ENCODE peak calls at places on chromosome 15, in five cellular contexts. W is SK-N-MC; B is AG20443; F is RPMI8226; Y is effector memory CD8-positive, alpha-beta T cell. L is an unnamed sample.

GRCh38 chr15:61479601-61480000 is 250.5 kb upstream of the RORA start:
- DNase-seq in W (no peak), B (no peak), F (no peak), Y (no peak), L (no peak)

GRCh38 chr15:63041982-63042878 is at the start of gene TPM1:
- DNase-seq in W (no peak), B (peak; percentile 96), F (peak; percentile 45), Y (no peak), L (no peak)

GRCh38 chr15:84982301-84982920 is 755 bp downstream of the PDE8A start:
- DNase-seq in W (no peak), B (no peak), F (no peak), Y (peak; percentile 55), L (peak; percentile 70)

GRCh38 chr15:46365612-46366011 is 730.8 kb downstream of the SQOR start:
- DNase-seq in W (no peak), B (peak; percentile 44), F (no peak), Y (no peak), L (no peak)

GRCh38 chr15:62444104-62445027 is 279.3 kb upstream of the C2CD4B start:
- DNase-seq in W (no peak), B (peak; percentile 91), F (no peak), Y (no peak), L (no peak)

GRCh38 chr15:72116680-72117447 is 1.1 kb downstream of the MYO9A start:
- DNase-seq in W (no peak), B (peak; percentile 23), F (peak; percentile 55), Y (no peak), L (no peak)

GRCh38 chr15:48062476-48062875 is 58.3 kb upstream of the SLC24A5 start:
- DNase-seq in W (peak; percentile 78), B (no peak), F (peak; percentile 40), Y (no peak), L (no peak)

GRCh38 chr15:44584162-44584749 is 47.3 kb downstream of the EIF3J start:
- DNase-seq in W (no peak), B (peak; percentile 33), F (peak; percentile 63), Y (peak; percentile 35), L (peak; percentile 37)

GRCh38 chr15:77024273-77025065 is 29.5 kb downstream of the PSTPIP1 start:
- DNase-seq in W (no peak), B (peak; percentile 86), F (peak; percentile 81), Y (peak; percentile 70), L (peak; percentile 68)

GRCh38 chr15:76353903-76354302 is 17.3 kb downstream of the ISL2 start:
- DNase-seq in W (no peak), B (no peak), F (no peak), Y (no peak), L (no peak)

GRCh38 chr15:92883643-92884458 is 16.3 kb upstream of the CHD2 start:
- DNase-seq in W (no peak), B (no peak), F (peak; percentile 16), Y (peak; percentile 27), L (no peak)

GRCh38 chr15:33675246-33675645 is 293.1 kb upstream of the CHRM5 start:
- DNase-seq in W (no peak), B (peak; percentile 28), F (peak; percentile 43), Y (no peak), L (no peak)

GRCh38 chr15:85168642-85169173 is 187.1 kb downstream of the PDE8A start:
- DNase-seq in W (no peak), B (peak; percentile 28), F (peak; percentile 54), Y (peak; percentile 15), L (no peak)

GRCh38 chr15:78159395-78159794 is 10.2 kb downstream of the IDH3A start:
- DNase-seq in W (no peak), B (no peak), F (no peak), Y (no peak), L (no peak)

GRCh38 chr15:27601239-27601942 is 497.7 kb downstream of the OCA2 start:
- DNase-seq in W (no peak), B (no peak), F (peak; percentile 54), Y (no peak), L (no peak)

GRCh38 chr15:53693729-53694533 is 65.5 kb downstream of the WDR72 start:
- DNase-seq in W (no peak), B (no peak), F (no peak), Y (no peak), L (no peak)

GRCh38 chr15:39301589-39301999 is 279.3 kb upstream of the THBS1 start:
- DNase-seq in W (no peak), B (peak; percentile 51), F (no peak), Y (no peak), L (no peak)

GRCh38 chr15:89143503-89144162 is 55.4 kb downstream of the ABHD2 start:
- DNase-seq in W (peak; percentile 92), B (peak; percentile 45), F (no peak), Y (no peak), L (peak; percentile 64)

GRCh38 chr15:68463996-68464395 is 32.0 kb upstream of the ITGA11 start:
- DNase-seq in W (no peak), B (peak; percentile 40), F (no peak), Y (no peak), L (no peak)

GRCh38 chr15:70342141-70342540 is 244.4 kb upstream of the TLE3 start:
- DNase-seq in W (no peak), B (no peak), F (no peak), Y (no peak), L (no peak)

GRCh38 chr15:41259546-41260189 is 28.6 kb downstream of the CHP1 start:
- DNase-seq in W (no peak), B (no peak), F (no peak), Y (no peak), L (no peak)

GRCh38 chr15:58086479-58086878 is 21.0 kb upstream of the ALDH1A2 start:
- DNase-seq in W (no peak), B (no peak), F (no peak), Y (no peak), L (no peak)

GRCh38 chr15:78368671-78369070 is 28.5 kb downstream of the CRABP1 start:
- DNase-seq in W (no peak), B (peak; percentile 38), F (no peak), Y (no peak), L (no peak)

GRCh38 chr15:81256916-81257315 is 60.2 kb downstream of the IL16 start:
- DNase-seq in W (no peak), B (peak; percentile 63), F (no peak), Y (no peak), L (no peak)

GRCh38 chr15:79399591-79399990 is 32.5 kb upstream of the MINAR1 start:
- DNase-seq in W (no peak), B (no peak), F (no peak), Y (no peak), L (no peak)

GRCh38 chr15:50830477-50831354 is 65.2 kb upstream of the SPPL2A start:
- DNase-seq in W (no peak), B (no peak), F (no peak), Y (no peak), L (no peak)